ENCODE peak calls at places on chromosome 9, in nine cellular contexts. W is left colon; C is SW 1271; H is stimulated activated CD4-positive, alpha-beta T cell treated with anti-CD3 and anti-CD28 coated beads, Interleukin-12 subunit alpha, Interleukin-12 subunit beta, amount 100 ng/mL, for 4 hours; G is activated CD4-positive, alpha-beta T cell treated with anti-CD3 and anti-CD28 coated beads, Interleukin-2, amount 50 U/mL, for 24 hours; N is NCI-H460; Z is GM19239; O is SW480; S is progenitor cell of endocrine pancreas. F is an unnamed sample.

GRCh38 chr9:134333234-134333873 is 7.1 kb downstream of the RXRA start:
- DNase-seq in W (peak), C (no peak), H (no peak), G (no peak), N (no peak), Z (no peak), O (peak), S (no peak), F (no peak)

GRCh38 chr9:125649315-125649714 is 57.7 kb downstream of the MAPKAP1 start:
- DNase-seq in W (peak), C (peak), H (no peak), G (peak), N (peak), Z (no peak), O (peak), S (no peak), F (no peak)

GRCh38 chr9:92911496-92912475 is 33.9 kb upstream of the ZNF484 start:
- DNase-seq in W (no peak), C (no peak), H (no peak), G (no peak), N (peak), Z (no peak), O (no peak), S (no peak), F (no peak)

GRCh38 chr9:110047955-110048472 is 159.9 kb downstream of the C9orf152 start:
- DNase-seq in W (peak), C (no peak), H (peak), G (no peak), N (no peak), Z (no peak), O (no peak), S (peak), F (peak)

GRCh38 chr9:9920425-9920824 is 692.4 kb downstream of the PTPRD start:
- DNase-seq in W (no peak), C (no peak), H (no peak), G (no peak), N (no peak), Z (no peak), O (no peak), S (no peak), F (no peak)

GRCh38 chr9:138047469-138048040 is 170.0 kb downstream of the CACNA1B start:
- DNase-seq in W (peak), C (no peak), H (no peak), G (no peak), N (no peak), Z (no peak), O (no peak), S (no peak), F (no peak)

GRCh38 chr9:136969774-136970173 is 7.5 kb upstream of the PTGDS start:
- DNase-seq in W (no peak), C (no peak), H (no peak), G (no peak), N (no peak), Z (no peak), O (no peak), S (no peak), F (no peak)

GRCh38 chr9:127873886-127874285 is 3.6 kb downstream of the AK1 start:
- DNase-seq in W (peak), C (no peak), H (no peak), G (no peak), N (no peak), Z (no peak), O (no peak), S (no peak), F (no peak)

GRCh38 chr9:22528485-22528884 is 81.9 kb downstream of the DMRTA1 start:
- DNase-seq in W (no peak), C (no peak), H (no peak), G (no peak), N (no peak), Z (no peak), O (no peak), S (no peak), F (no peak)

GRCh38 chr9:86966852-86967511 is 19.7 kb upstream of the GAS1 start:
- DNase-seq in W (peak), C (no peak), H (no peak), G (no peak), N (no peak), Z (no peak), O (no peak), S (no peak), F (no peak)

GRCh38 chr9:69822091-69822750 is 1.6 kb downstream of the CFAP95 start:
- DNase-seq in W (no peak), C (no peak), H (no peak), G (no peak), N (no peak), Z (no peak), O (no peak), S (no peak), F (no peak)

GRCh38 chr9:134554750-134555655 is 86.6 kb upstream of the COL5A1 start:
- DNase-seq in W (no peak), C (no peak), H (no peak), G (no peak), N (no peak), Z (no peak), O (peak), S (no peak), F (no peak)

GRCh38 chr9:130184983-130185382 is 12.8 kb downstream of the NCS1 start:
- DNase-seq in W (no peak), C (no peak), H (no peak), G (no peak), N (no peak), Z (no peak), O (no peak), S (no peak), F (no peak)

GRCh38 chr9:88998911-88999310 is 7.6 kb downstream of the S1PR3 start:
- DNase-seq in W (no peak), C (no peak), H (no peak), G (no peak), N (no peak), Z (no peak), O (no peak), S (no peak), F (no peak)

GRCh38 chr9:31588010-31588409 is 796.4 kb upstream of the ACO1 start:
- DNase-seq in W (no peak), C (no peak), H (no peak), G (no peak), N (no peak), Z (no peak), O (no peak), S (no peak), F (no peak)

GRCh38 chr9:676780-677458 is 164.6 kb upstream of the DMRT1 start:
- DNase-seq in W (no peak), C (no peak), H (no peak), G (no peak), N (no peak), Z (no peak), O (no peak), S (no peak), F (no peak)

GRCh38 chr9:95085036-95085770 is 232.3 kb downstream of the FANCC start:
- DNase-seq in W (no peak), C (no peak), H (no peak), G (no peak), N (no peak), Z (no peak), O (no peak), S (no peak), F (no peak)

GRCh38 chr9:38287420-38287985 is 105.0 kb upstream of the ALDH1B1 start:
- DNase-seq in W (no peak), C (no peak), H (no peak), G (no peak), N (no peak), Z (no peak), O (no peak), S (no peak), F (no peak)

GRCh38 chr9:35526087-35526801 is 36.3 kb downstream of the RUSC2 start:
- DNase-seq in W (no peak), C (no peak), H (no peak), G (no peak), N (no peak), Z (no peak), O (no peak), S (no peak), F (no peak)

GRCh38 chr9:77935974-77936373 is 95.6 kb downstream of the GNAQ start:
- DNase-seq in W (no peak), C (no peak), H (no peak), G (no peak), N (no peak), Z (no peak), O (no peak), S (no peak), F (no peak)

GRCh38 chr9:343773-344172 is 129.1 kb downstream of the DOCK8 start:
- DNase-seq in W (no peak), C (no peak), H (no peak), G (no peak), N (no peak), Z (no peak), O (no peak), S (no peak), F (no peak)

GRCh38 chr9:69466151-69466550 is 141.1 kb downstream of the ENTREP1 start:
- DNase-seq in W (no peak), C (no peak), H (no peak), G (no peak), N (no peak), Z (no peak), O (no peak), S (no peak), F (no peak)

GRCh38 chr9:89941875-89942274 is 337.1 kb downstream of the GADD45G start:
- DNase-seq in W (no peak), C (no peak), H (no peak), G (no peak), N (no peak), Z (no peak), O (peak), S (no peak), F (no peak)

F was measured in GM12891.